ENCODE peak calls at places on chromosomes 11 and 22, in six cellular contexts. C, T, E, X, L and G are unnamed samples.
A peak's percentile ranks its signal among the peaks of the same experiment; 100 is the strongest.

GRCh38 chr11:73087730-73088129 is 54.4 kb downstream of the FCHSD2 start:
- DNase-seq in C (no peak), T (no peak), E (no peak), X (no peak), L (no peak), G (peak; percentile 11)

GRCh38 chr22:21972293-21972779 is 10.3 kb downstream of the TOP3B start:
- DNase-seq in C (no peak), T (peak; percentile 47), E (no peak), X (no peak), L (peak; percentile 40), G (peak; percentile 60)

GRCh38 chr11:74696932-74697687 is 34.1 kb downstream of the CHRDL2 start:
- DNase-seq in C (peak; percentile 57), T (peak; percentile 56), E (no peak), X (peak; percentile 73), L (peak; percentile 73), G (peak; percentile 88)

GRCh38 chr11:94134651-94135512 is 6.2 kb downstream of the PANX1 start:
- DNase-seq in C (peak; percentile 63), T (no peak), E (no peak), X (no peak), L (peak; percentile 93), G (peak; percentile 94)

GRCh38 chr22:38298312-38299000 is 18.8 kb downstream of the CSNK1E start:
- DNase-seq in C (peak; percentile 94), T (no peak), E (no peak), X (no peak), L (no peak), G (no peak)

GRCh38 chr11:78230161-78230877 is 41.6 kb downstream of the USP35 start:
- DNase-seq in C (no peak), T (no peak), E (no peak), X (no peak), L (no peak), G (peak; percentile 23)

GRCh38 chr11:61629082-61629481 is 48.2 kb upstream of the SYT7 start:
- DNase-seq in C (no peak), T (no peak), E (no peak), X (no peak), L (no peak), G (no peak)

GRCh38 chr11:103326070-103326794 is 217.0 kb downstream of the DYNC2H1 start:
- DNase-seq in C (peak; percentile 42), T (peak; percentile 6), E (peak; percentile 2), X (peak; percentile 48), L (peak; percentile 77), G (peak; percentile 77)

GRCh38 chr11:71449596-71449995 is 1.4 kb upstream of the DHCR7 start:
- DNase-seq in C (no peak), T (no peak), E (no peak), X (no peak), L (no peak), G (no peak)

GRCh38 chr11:71138737-71139425 is 113.5 kb downstream of the SHANK2 start:
- DNase-seq in C (no peak), T (no peak), E (no peak), X (no peak), L (no peak), G (no peak)

GRCh38 chr22:37547249-37547741 is 13.0 kb upstream of the CDC42EP1 start:
- DNase-seq in C (no peak), T (no peak), E (no peak), X (no peak), L (no peak), G (no peak)

GRCh38 chr11:34305780-34306179 is 52.0 kb downstream of the ABTB2 start:
- DNase-seq in C (no peak), T (no peak), E (no peak), X (no peak), L (no peak), G (no peak)

GRCh38 chr11:8384199-8384821 is 120.6 kb upstream of the LMO1 start:
- DNase-seq in C (no peak), T (no peak), E (no peak), X (no peak), L (peak; percentile 9), G (no peak)

GRCh38 chr22:20550057-20550817 is 42.8 kb downstream of the MED15 start:
- DNase-seq in C (no peak), T (no peak), E (no peak), X (peak; percentile 17), L (no peak), G (no peak)

GRCh38 chr11:105899776-105900175 is 122.3 kb downstream of the MSANTD4 start:
- DNase-seq in C (no peak), T (no peak), E (no peak), X (no peak), L (no peak), G (no peak)

GRCh38 chr11:14359573-14360031 is 619 bp upstream of the RRAS2 start:
- DNase-seq in C (no peak), T (no peak), E (no peak), X (no peak), L (no peak), G (no peak)

GRCh38 chr11:115334932-115335788 is 169.1 kb downstream of the CADM1 start:
- DNase-seq in C (peak; percentile 20), T (peak; percentile 6), E (peak; percentile 10), X (no peak), L (peak; percentile 41), G (peak; percentile 47)

GRCh38 chr11:111696556-111696955 is 69.6 kb downstream of the PPP2R1B start:
- DNase-seq in C (no peak), T (no peak), E (no peak), X (no peak), L (no peak), G (no peak)

GRCh38 chr11:93543292-93543977 is at the start of gene SMCO4:
- DNase-seq in C (peak; percentile 68), T (peak; percentile 70), E (peak; percentile 20), X (peak; percentile 90), L (peak; percentile 76), G (peak; percentile 79)

GRCh38 chr22:38203855-38204497 is 2.2 kb downstream of the MAFF start:
- DNase-seq in C (no peak), T (no peak), E (no peak), X (no peak), L (peak; percentile 89), G (peak; percentile 91)

GRCh38 chr11:45102810-45103621 is 43.4 kb upstream of the PRDM11 start:
- DNase-seq in C (peak; percentile 74), T (peak; percentile 74), E (peak; percentile 51), X (no peak), L (peak; percentile 86), G (peak; percentile 89)

GRCh38 chr11:561148-562003 is 606 bp downstream of the RASSF7 start:
- DNase-seq in C (peak; percentile 69), T (peak; percentile 78), E (no peak), X (peak; percentile 93), L (no peak), G (no peak)

GRCh38 chr11:122804161-122804560 is 34.1 kb upstream of the CRTAM start:
- DNase-seq in C (peak; percentile 81), T (no peak), E (no peak), X (no peak), L (no peak), G (peak; percentile 17)

GRCh38 chr11:84969103-84969502 is 658.0 kb downstream of the DLG2 start:
- DNase-seq in C (no peak), T (no peak), E (no peak), X (no peak), L (no peak), G (no peak)

GRCh38 chr11:5767056-5767455 is 13.0 kb downstream of the OR52N4 start:
- DNase-seq in C (no peak), T (no peak), E (no peak), X (no peak), L (no peak), G (no peak)

GRCh38 chr22:29855611-29856181 is 17.6 kb upstream of the ASCC2 start:
- DNase-seq in C (no peak), T (no peak), E (no peak), X (no peak), L (no peak), G (no peak)

GRCh38 chr22:49885281-49885680 is 31.6 kb downstream of the ZBED4 start:
- DNase-seq in C (no peak), T (no peak), E (no peak), X (no peak), L (no peak), G (no peak)

GRCh38 chr22:47290706-47291430 is 528.4 kb downstream of the TBC1D22A start:
- DNase-seq in C (no peak), T (no peak), E (no peak), X (peak; percentile 27), L (no peak), G (no peak)

GRCh38 chr22:26429458-26430238 is 588 bp downstream of the ASPHD2 start:
- DNase-seq in C (no peak), T (no peak), E (no peak), X (peak; percentile 58), L (no peak), G (no peak)

GRCh38 chr11:64763804-64764611 is 4.2 kb upstream of the PYGM start:
- DNase-seq in C (no peak), T (no peak), E (no peak), X (peak; percentile 73), L (no peak), G (no peak)

GRCh38 chr11:68950776-68951175 is 30.0 kb downstream of the MRGPRD start:
- DNase-seq in C (no peak), T (no peak), E (no peak), X (no peak), L (no peak), G (no peak)

GRCh38 chr11:67376022-67376386 is 2.6 kb upstream of the CLCF1 start:
- DNase-seq in C (no peak), T (no peak), E (no peak), X (no peak), L (no peak), G (no peak)

GRCh38 chr11:68928481-68928880 is 24.8 kb downstream of the IGHMBP2 start:
- DNase-seq in C (no peak), T (no peak), E (no peak), X (no peak), L (no peak), G (no peak)

GRCh38 chr11:14058061-14058460 is 95.5 kb downstream of the SPON1 start:
- DNase-seq in C (no peak), T (no peak), E (no peak), X (no peak), L (no peak), G (no peak)

GRCh38 chr11:22624742-22625447 is 728 bp downstream of the FANCF start:
- DNase-seq in C (peak; percentile 0), T (peak; percentile 34), E (peak; percentile 55), X (peak; percentile 82), L (peak; percentile 63), G (peak; percentile 50)